ENCODE peak calls at places on chromosomes 16 and 17, in four cellular contexts. One of them, this sample, is unnamed.

GRCh38 chr17:51796026-51796425 is 362.5 kb downstream of the CA10 start:
- DNase-seq in sigmoid colon: no peak
- DNase-seq in GM23338: no peak
- DNase-seq in breast epithelium: no peak
- DNase-seq in this sample: no peak

GRCh38 chr16:3484328-3485096 is 10.8 kb downstream of the C16orf90 start:
- DNase-seq in breast epithelium: no peak
- DNase-seq in GM23338: no peak
- DNase-seq in sigmoid colon: no peak
- DNase-seq in this sample: no peak

GRCh38 chr17:80671039-80671822 is 126.6 kb downstream of the RPTOR start:
- DNase-seq in GM23338: no peak
- DNase-seq in breast epithelium: no peak
- DNase-seq in sigmoid colon: no peak
- DNase-seq in this sample: no peak

GRCh38 chr17:74860229-74860998 is 729 bp upstream of the GRIN2C start:
- DNase-seq in sigmoid colon: no peak
- DNase-seq in breast epithelium: no peak
- DNase-seq in GM23338: peak
- DNase-seq in this sample: no peak

GRCh38 chr16:1364510-1364909 is 12.8 kb downstream of the GNPTG start:
- DNase-seq in breast epithelium: no peak
- DNase-seq in sigmoid colon: no peak
- DNase-seq in GM23338: no peak
- DNase-seq in this sample: no peak

GRCh38 chr17:74712756-74713155 is at the start of gene CD300LF:
- DNase-seq in breast epithelium: no peak
- DNase-seq in GM23338: no peak
- DNase-seq in sigmoid colon: no peak
- DNase-seq in this sample: no peak

GRCh38 chr16:8622315-8622656 is 788 bp downstream of the METTL22 start:
- DNase-seq in sigmoid colon: no peak
- DNase-seq in breast epithelium: no peak
- DNase-seq in GM23338: no peak
- DNase-seq in this sample: no peak

GRCh38 chr17:17849863-17850373 is 13.1 kb upstream of the SREBF1 start:
- DNase-seq in breast epithelium: no peak
- DNase-seq in GM23338: peak
- DNase-seq in sigmoid colon: no peak
- DNase-seq in this sample: no peak

GRCh38 chr16:66954097-66954659 is 6.9 kb upstream of the CES3 start:
- DNase-seq in breast epithelium: peak
- DNase-seq in GM23338: peak
- DNase-seq in sigmoid colon: peak
- DNase-seq in this sample: no peak

GRCh38 chr17:42087042-42087701 is 11.1 kb downstream of the ZNF385C start:
- DNase-seq in GM23338: no peak
- DNase-seq in sigmoid colon: no peak
- DNase-seq in breast epithelium: no peak
- DNase-seq in this sample: no peak

GRCh38 chr16:81440888-81441663 is 3.5 kb upstream of the CMIP start:
- DNase-seq in GM23338: no peak
- DNase-seq in breast epithelium: no peak
- DNase-seq in sigmoid colon: no peak
- DNase-seq in this sample: no peak

GRCh38 chr17:6477831-6478383 is 33.7 kb downstream of the PIMREG start:
- DNase-seq in breast epithelium: no peak
- DNase-seq in sigmoid colon: no peak
- DNase-seq in GM23338: no peak
- DNase-seq in this sample: no peak

GRCh38 chr16:15951852-15952251 is 2.4 kb downstream of the ABCC1 start:
- DNase-seq in sigmoid colon: no peak
- DNase-seq in breast epithelium: no peak
- DNase-seq in GM23338: no peak
- DNase-seq in this sample: no peak

GRCh38 chr16:86761117-86761971 is 183.0 kb downstream of the FOXL1 start:
- DNase-seq in sigmoid colon: no peak
- DNase-seq in GM23338: peak
- DNase-seq in breast epithelium: no peak
- DNase-seq in this sample: no peak

GRCh38 chr16:57167537-57167936 is 18.3 kb downstream of the PSME3IP1 start:
- DNase-seq in GM23338: no peak
- DNase-seq in sigmoid colon: no peak
- DNase-seq in breast epithelium: no peak
- DNase-seq in this sample: no peak

GRCh38 chr16:89358030-89359005 is 132.0 kb downstream of the ANKRD11 start:
- DNase-seq in sigmoid colon: no peak
- DNase-seq in GM23338: no peak
- DNase-seq in breast epithelium: no peak
- DNase-seq in this sample: no peak

GRCh38 chr16:85395913-85396878 is 216.9 kb upstream of the GSE1 start:
- DNase-seq in GM23338: no peak
- DNase-seq in breast epithelium: peak
- DNase-seq in sigmoid colon: peak
- DNase-seq in this sample: no peak

GRCh38 chr16:72819345-72819744 is 228.6 kb downstream of the ZFHX3 start:
- DNase-seq in breast epithelium: no peak
- DNase-seq in sigmoid colon: no peak
- DNase-seq in GM23338: no peak
- DNase-seq in this sample: no peak

GRCh38 chr16:48274476-48274875 is 27.1 kb upstream of the ABCC11 start:
- DNase-seq in breast epithelium: no peak
- DNase-seq in sigmoid colon: no peak
- DNase-seq in GM23338: no peak
- DNase-seq in this sample: no peak

GRCh38 chr17:27783440-27783839 is 16.9 kb downstream of the NOS2 start:
- DNase-seq in sigmoid colon: no peak
- DNase-seq in GM23338: no peak
- DNase-seq in breast epithelium: no peak
- DNase-seq in this sample: no peak

GRCh38 chr17:60102632-60103047 is 23.9 kb upstream of the HEATR6 start:
- DNase-seq in GM23338: no peak
- DNase-seq in breast epithelium: no peak
- DNase-seq in sigmoid colon: no peak
- DNase-seq in this sample: no peak

GRCh38 chr17:77011173-77012011 is 129.4 kb upstream of the SEC14L1 start:
- DNase-seq in sigmoid colon: no peak
- DNase-seq in GM23338: peak
- DNase-seq in breast epithelium: no peak
- DNase-seq in this sample: no peak

GRCh38 chr16:86171329-86171728 is 272.4 kb downstream of the IRF8 start:
- DNase-seq in sigmoid colon: no peak
- DNase-seq in GM23338: no peak
- DNase-seq in breast epithelium: no peak
- DNase-seq in this sample: no peak

GRCh38 chr17:80063815-80064585 is 27.6 kb downstream of the CCDC40 start:
- DNase-seq in GM23338: no peak
- DNase-seq in breast epithelium: peak
- DNase-seq in sigmoid colon: peak
- DNase-seq in this sample: no peak

GRCh38 chr17:5541610-5542202 is 42.6 kb downstream of the NLRP1 start:
- DNase-seq in GM23338: peak
- DNase-seq in sigmoid colon: no peak
- DNase-seq in breast epithelium: no peak
- DNase-seq in this sample: no peak

GRCh38 chr17:6940186-6940649 is 55.6 kb upstream of the ALOX12 start:
- DNase-seq in breast epithelium: no peak
- DNase-seq in sigmoid colon: peak
- DNase-seq in GM23338: no peak
- DNase-seq in this sample: no peak

GRCh38 chr17:62444063-62444462 is 20.4 kb downstream of the METTL2A start:
- DNase-seq in GM23338: no peak
- DNase-seq in sigmoid colon: no peak
- DNase-seq in breast epithelium: no peak
- DNase-seq in this sample: no peak

GRCh38 chr16:83441523-83441922 is 366.3 kb upstream of the HSBP1 start:
- DNase-seq in breast epithelium: no peak
- DNase-seq in sigmoid colon: no peak
- DNase-seq in GM23338: no peak
- DNase-seq in this sample: no peak

GRCh38 chr17:78774456-78774855 is 7.6 kb downstream of the CYTH1 start:
- DNase-seq in breast epithelium: no peak
- DNase-seq in GM23338: no peak
- DNase-seq in sigmoid colon: peak
- DNase-seq in this sample: no peak

GRCh38 chr17:80083136-80083661 is 18.2 kb upstream of the GAA start:
- DNase-seq in sigmoid colon: no peak
- DNase-seq in breast epithelium: no peak
- DNase-seq in GM23338: no peak
- DNase-seq in this sample: no peak

GRCh38 chr17:37701424-37702020 is 43.3 kb downstream of the HNF1B start:
- DNase-seq in sigmoid colon: no peak
- DNase-seq in GM23338: peak
- DNase-seq in breast epithelium: no peak
- DNase-seq in this sample: no peak

GRCh38 chr16:86574646-86575045 is 3.7 kb upstream of the FOXL1 start:
- DNase-seq in sigmoid colon: no peak
- DNase-seq in breast epithelium: no peak
- DNase-seq in GM23338: no peak
- DNase-seq in this sample: no peak

GRCh38 chr17:74922694-74923537 is at the start of gene USH1G:
- DNase-seq in GM23338: peak
- DNase-seq in breast epithelium: no peak
- DNase-seq in sigmoid colon: no peak
- DNase-seq in this sample: no peak

GRCh38 chr17:1718362-1719165 is 5.9 kb upstream of the WDR81 start:
- DNase-seq in GM23338: no peak
- DNase-seq in breast epithelium: no peak
- DNase-seq in sigmoid colon: no peak
- DNase-seq in this sample: no peak

GRCh38 chr16:30724641-30725464 is 23.4 kb upstream of the PHKG2 start:
- DNase-seq in sigmoid colon: peak
- DNase-seq in GM23338: no peak
- DNase-seq in breast epithelium: no peak
- DNase-seq in this sample: no peak

GRCh38 chr16:90048347-90048722 is 28.8 kb downstream of the PRDM7 start:
- DNase-seq in sigmoid colon: no peak
- DNase-seq in GM23338: no peak
- DNase-seq in breast epithelium: no peak
- DNase-seq in this sample: no peak

GRCh38 chr16:49489686-49490320 is 116.2 kb downstream of the C16orf78 start:
- DNase-seq in sigmoid colon: peak
- DNase-seq in GM23338: no peak
- DNase-seq in breast epithelium: no peak
- DNase-seq in this sample: no peak

GRCh38 chr17:4786516-4786915 is 352 bp upstream of the VMO1 start:
- DNase-seq in GM23338: no peak
- DNase-seq in sigmoid colon: no peak
- DNase-seq in breast epithelium: no peak
- DNase-seq in this sample: no peak

GRCh38 chr17:42623732-42624596 is 14.5 kb downstream of the TUBG1 start:
- DNase-seq in GM23338: no peak
- DNase-seq in breast epithelium: no peak
- DNase-seq in sigmoid colon: no peak
- DNase-seq in this sample: no peak

GRCh38 chr17:8831234-8831849 is 32.2 kb upstream of the MFSD6L start:
- DNase-seq in breast epithelium: no peak
- DNase-seq in GM23338: no peak
- DNase-seq in sigmoid colon: no peak
- DNase-seq in this sample: peak
- TF ChIP-seq POLR2AphosphoS5 in breast epithelium: no peak
- TF ChIP-seq POLR2AphosphoS5 in GM23338: no peak
- TF ChIP-seq POLR2AphosphoS5 in sigmoid colon: no peak
- TF ChIP-seq POLR2AphosphoS5 in this sample: no peak

DNA sequence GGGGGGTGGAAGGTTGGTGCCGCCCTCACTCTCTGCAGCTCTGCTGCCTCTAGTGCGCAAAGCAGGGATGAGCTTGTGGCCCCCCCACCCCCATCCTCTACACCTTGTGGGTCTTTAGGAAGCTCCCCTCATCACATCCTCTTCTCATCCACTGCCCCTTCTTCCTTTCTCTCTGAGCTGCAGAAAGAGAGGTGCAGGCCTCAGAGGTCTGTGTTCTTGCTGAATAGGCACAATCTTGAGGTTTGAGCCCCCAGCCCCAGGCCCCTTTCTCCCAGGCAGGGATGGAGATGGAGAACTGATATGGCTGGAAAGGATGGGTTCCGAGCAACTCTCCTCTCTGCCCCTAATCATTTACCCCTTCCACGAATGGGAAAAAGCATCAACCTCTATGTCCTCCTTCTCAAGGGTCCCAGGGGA is 2.6 kb downstream of the CACNA1G start:
- DNase-seq in sigmoid colon: no peak
- DNase-seq in breast epithelium: no peak
- DNase-seq in GM23338: no peak
- DNase-seq in this sample: no peak
- H3K4me3 ChIP-seq in sigmoid colon: no peak
- H3K4me3 ChIP-seq in breast epithelium: no peak
- H3K4me3 ChIP-seq in GM23338: peak
- H3K4me3 ChIP-seq in this sample: no peak

DNA sequence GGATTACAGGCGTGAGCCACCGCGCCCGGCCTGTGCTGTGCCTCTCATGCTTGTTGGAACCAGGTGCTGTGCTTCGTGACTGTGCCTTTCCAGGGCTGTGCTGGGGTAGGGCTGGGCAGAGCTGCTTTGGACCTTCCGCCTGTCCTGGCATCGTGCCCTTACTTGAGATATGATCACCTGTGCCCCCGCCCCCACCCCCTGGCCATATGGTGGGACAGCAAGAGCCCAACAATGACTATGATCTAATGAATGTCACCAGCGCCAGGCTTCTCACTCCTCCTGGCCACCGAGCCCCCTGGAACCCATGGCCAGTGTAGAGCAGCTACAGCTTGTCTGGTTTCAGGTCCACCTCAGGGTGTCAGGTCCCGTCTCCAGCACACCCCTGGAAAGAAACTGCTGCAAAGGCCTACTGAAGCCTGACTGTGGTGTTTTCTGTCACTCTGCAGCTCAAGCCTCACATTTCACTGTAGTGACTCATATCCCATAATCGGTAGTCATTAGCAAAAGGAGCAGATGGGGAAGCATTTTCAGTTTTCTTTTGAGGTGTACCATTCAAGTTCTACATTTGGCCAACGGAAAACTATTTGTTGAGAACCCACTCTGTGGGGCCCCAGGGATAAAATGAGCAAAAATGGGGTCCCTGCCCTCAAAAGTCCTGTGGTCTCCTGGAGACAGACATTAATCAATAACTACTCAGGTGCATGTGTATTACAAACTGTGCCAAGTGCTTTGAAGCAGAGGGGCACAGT is 22.1 kb downstream of the FCSK start:
- DNase-seq in GM23338: no peak
- DNase-seq in breast epithelium: no peak
- DNase-seq in sigmoid colon: no peak
- DNase-seq in this sample: no peak
- TF ChIP-seq POLR2AphosphoS5 in GM23338: no peak
- TF ChIP-seq POLR2AphosphoS5 in breast epithelium: no peak
- TF ChIP-seq POLR2AphosphoS5 in sigmoid colon: no peak
- TF ChIP-seq POLR2AphosphoS5 in this sample: no peak

DNA sequence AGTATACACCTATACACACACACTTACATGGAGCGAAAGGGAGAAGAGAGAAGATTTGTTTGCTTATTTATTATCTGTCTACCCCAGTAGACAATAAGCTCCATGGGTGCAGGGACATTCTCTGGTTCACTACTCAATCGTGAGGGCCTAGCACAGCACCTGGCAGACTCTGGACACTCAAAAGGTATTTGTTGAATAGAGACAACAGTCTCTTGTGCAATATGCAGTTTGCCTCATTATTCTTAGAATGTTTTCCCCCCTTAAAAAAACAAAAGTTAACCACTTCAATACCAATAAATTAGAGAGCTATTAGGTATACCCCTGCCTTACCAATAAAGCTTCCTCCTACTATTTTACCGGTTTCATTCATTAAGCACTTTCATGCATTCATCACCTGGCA is 2.0 kb downstream of the AKAP10 start:
- DNase-seq in GM23338: no peak
- DNase-seq in breast epithelium: no peak
- DNase-seq in sigmoid colon: no peak
- DNase-seq in this sample: no peak
- H3K4me3 ChIP-seq in GM23338: peak
- H3K4me3 ChIP-seq in breast epithelium: no peak
- H3K4me3 ChIP-seq in sigmoid colon: no peak
- H3K4me3 ChIP-seq in this sample: no peak